ENCODE peak calls at places on chromosomes 12 and 14, in four cellular contexts. One of them, this sample, is unnamed.

GRCh38 chr12:83971781-83972180 is 940.8 kb downstream of the SLC6A15 start:
- DNase-seq in pancreas: no peak
- DNase-seq in HFF-Myc: no peak
- DNase-seq in SK-N-SH: no peak
- DNase-seq in this sample: no peak

GRCh38 chr14:20548414-20549158 is 12.3 kb downstream of the RNASE9 start:
- DNase-seq in pancreas: no peak
- DNase-seq in HFF-Myc: no peak
- DNase-seq in SK-N-SH: no peak
- DNase-seq in this sample: no peak

GRCh38 chr12:104212516-104212915 is 3.1 kb upstream of the TXNRD1 start:
- DNase-seq in pancreas: no peak
- DNase-seq in HFF-Myc: no peak
- DNase-seq in SK-N-SH: no peak
- DNase-seq in this sample: no peak

GRCh38 chr12:186006-186625 is 27.8 kb downstream of the SLC6A12 start:
- DNase-seq in pancreas: no peak
- DNase-seq in HFF-Myc: no peak
- DNase-seq in SK-N-SH: no peak
- DNase-seq in this sample: no peak

GRCh38 chr14:101195309-101195724 is 291.8 kb upstream of the RTL1 start:
- DNase-seq in pancreas: no peak
- DNase-seq in HFF-Myc: no peak
- DNase-seq in SK-N-SH: no peak
- DNase-seq in this sample: no peak

GRCh38 chr12:52949413-52950331 is 754 bp downstream of the KRT18 start:
- DNase-seq in pancreas: no peak
- DNase-seq in HFF-Myc: peak
- DNase-seq in SK-N-SH: no peak
- DNase-seq in this sample: no peak

GRCh38 chr14:102849522-102850379 is 72.5 kb downstream of the TRAF3 start:
- DNase-seq in pancreas: no peak
- DNase-seq in HFF-Myc: no peak
- DNase-seq in SK-N-SH: peak
- DNase-seq in this sample: no peak

GRCh38 chr12:64099430-64099829 is 122.7 kb downstream of the KICS2 start:
- DNase-seq in pancreas: no peak
- DNase-seq in HFF-Myc: peak
- DNase-seq in SK-N-SH: no peak
- DNase-seq in this sample: peak

GRCh38 chr12:1360812-1361211 is 233.6 kb downstream of the FBXL14 start:
- DNase-seq in pancreas: no peak
- DNase-seq in HFF-Myc: no peak
- DNase-seq in SK-N-SH: no peak
- DNase-seq in this sample: peak

DNA sequence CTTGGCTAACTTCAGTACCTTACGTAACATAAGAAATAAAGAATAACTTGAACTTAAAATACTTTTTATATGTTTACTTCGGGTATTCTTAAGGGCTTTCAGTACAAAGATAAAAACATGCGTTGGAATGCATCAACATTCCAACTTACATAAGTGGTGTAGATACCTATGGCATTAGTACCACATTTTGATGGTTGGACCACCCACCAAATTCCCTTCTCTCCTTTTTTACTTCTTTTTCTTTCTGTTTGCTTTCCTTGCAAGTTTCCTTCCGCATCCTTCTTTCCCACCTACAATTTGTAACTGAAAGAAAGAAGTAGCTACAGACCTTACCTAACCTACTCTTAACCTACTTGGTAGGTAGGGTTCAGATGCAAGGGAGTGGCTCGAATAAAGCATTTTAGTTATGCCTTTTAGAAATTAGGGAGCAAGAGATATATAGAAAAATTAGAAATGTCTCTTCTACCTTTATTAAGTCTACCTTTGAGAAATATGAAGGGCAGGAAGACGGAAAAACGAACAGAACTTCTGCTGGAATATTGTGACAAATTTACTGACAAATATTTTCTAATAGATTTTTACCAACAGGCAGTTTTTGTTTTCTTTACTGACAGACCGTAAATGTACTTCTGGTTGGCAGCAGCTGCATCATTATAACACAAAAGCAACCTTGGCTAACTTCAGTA is 2.1 kb upstream of the ARHGAP5 start:
- DNase-seq in pancreas: no peak
- DNase-seq in HFF-Myc: no peak
- DNase-seq in SK-N-SH: no peak
- DNase-seq in this sample: no peak
- H3K4me3 ChIP-seq in pancreas: no peak
- H3K4me3 ChIP-seq in HFF-Myc: peak
- H3K4me3 ChIP-seq in SK-N-SH: peak
- H3K4me3 ChIP-seq in this sample: peak

GRCh38 chr12:53997324-53998173 is 2.4 kb upstream of the HOXC9 start:
- DNase-seq in pancreas: no peak
- DNase-seq in HFF-Myc: no peak
- DNase-seq in SK-N-SH: no peak
- DNase-seq in this sample: no peak

GRCh38 chr12:53996886-53997217 is 3.1 kb upstream of the HOXC9 start:
- DNase-seq in pancreas: no peak
- DNase-seq in HFF-Myc: no peak
- DNase-seq in SK-N-SH: no peak
- DNase-seq in this sample: no peak

GRCh38 chr12:53995311-53996187 is 4.4 kb upstream of the HOXC9 start:
- DNase-seq in pancreas: no peak
- DNase-seq in HFF-Myc: no peak
- DNase-seq in SK-N-SH: peak
- DNase-seq in this sample: no peak

GRCh38 chr12:53994691-53995310 is 5.2 kb upstream of the HOXC9 start:
- DNase-seq in pancreas: no peak
- DNase-seq in HFF-Myc: no peak
- DNase-seq in SK-N-SH: no peak
- DNase-seq in this sample: no peak

DNA sequence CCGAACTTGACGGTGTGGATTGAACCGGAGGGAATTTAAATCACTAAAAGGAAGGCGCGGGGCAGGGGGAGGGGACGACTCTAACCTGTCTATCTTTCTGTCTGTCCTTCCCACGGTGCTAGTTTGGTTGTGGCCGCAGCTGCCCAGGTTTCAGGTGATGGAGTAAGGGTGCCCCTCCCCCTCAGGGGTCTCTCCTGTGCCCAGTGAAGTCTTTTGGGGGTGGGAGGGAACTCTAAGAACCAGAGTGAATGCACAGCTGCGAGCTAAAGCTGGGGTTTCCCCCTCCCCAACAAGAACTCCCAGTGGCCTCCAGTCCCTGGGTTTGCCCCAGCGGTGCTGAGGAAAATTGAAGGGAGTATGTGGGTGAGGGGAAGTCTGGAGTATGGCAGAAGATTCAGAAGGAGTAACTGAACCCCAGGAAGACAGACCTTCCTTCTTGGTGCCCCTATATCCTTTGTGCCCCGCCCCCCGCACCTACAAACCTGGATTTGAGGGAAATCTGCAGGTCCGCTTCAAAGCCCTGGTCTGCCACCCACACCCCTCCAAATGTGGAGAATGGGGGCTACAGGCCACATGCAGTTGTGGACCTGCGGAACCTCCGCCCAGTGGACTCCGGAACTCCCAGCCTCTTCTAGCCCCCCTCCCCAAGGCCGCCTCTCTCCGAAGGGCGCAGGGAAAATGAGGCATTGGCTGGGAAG is 3.6 kb upstream of the HOXC9 start:
- DNase-seq in pancreas: no peak
- DNase-seq in HFF-Myc: no peak
- DNase-seq in SK-N-SH: no peak
- DNase-seq in this sample: no peak
- H3K4me3 ChIP-seq in pancreas: no peak
- H3K4me3 ChIP-seq in HFF-Myc: peak
- H3K4me3 ChIP-seq in SK-N-SH: no peak
- H3K4me3 ChIP-seq in this sample: peak

GRCh38 chr12:125185740-125186470 is 120.7 kb downstream of the AACS start:
- DNase-seq in pancreas: peak
- DNase-seq in HFF-Myc: no peak
- DNase-seq in SK-N-SH: peak
- DNase-seq in this sample: no peak
- H3K4me3 ChIP-seq in pancreas: no peak
- H3K4me3 ChIP-seq in HFF-Myc: no peak
- H3K4me3 ChIP-seq in SK-N-SH: peak
- H3K4me3 ChIP-seq in this sample: peak

GRCh38 chr12:108564724-108565123 is 2.3 kb downstream of the ISCU start:
- DNase-seq in pancreas: no peak
- DNase-seq in HFF-Myc: no peak
- DNase-seq in SK-N-SH: no peak
- DNase-seq in this sample: no peak

GRCh38 chr12:108563135-108563803 is 873 bp downstream of the ISCU start:
- DNase-seq in pancreas: peak
- DNase-seq in HFF-Myc: peak
- DNase-seq in SK-N-SH: peak
- DNase-seq in this sample: no peak

GRCh38 chr12:108561852-108562347 is 496 bp upstream of the ISCU start:
- DNase-seq in pancreas: no peak
- DNase-seq in HFF-Myc: no peak
- DNase-seq in SK-N-SH: no peak
- DNase-seq in this sample: no peak

GRCh38 chr12:108562348-108563134 is at the start of gene ISCU:
- DNase-seq in pancreas: peak
- DNase-seq in HFF-Myc: peak
- DNase-seq in SK-N-SH: peak
- DNase-seq in this sample: peak

GRCh38 chr12:108563804-108564151 is 1.4 kb downstream of the ISCU start:
- DNase-seq in pancreas: no peak
- DNase-seq in HFF-Myc: no peak
- DNase-seq in SK-N-SH: no peak
- DNase-seq in this sample: no peak
- H3K4me3 ChIP-seq in pancreas: peak
- H3K4me3 ChIP-seq in HFF-Myc: peak
- H3K4me3 ChIP-seq in SK-N-SH: peak
- H3K4me3 ChIP-seq in this sample: peak

This sample was measured in AG04449.